ENCODE peak calls at places on chromosomes 12 and 14, in four cellular contexts. M is IMR-90, B is K562, P is GM12878. U is an unnamed sample.

GRCh38 chr14:89025581-89026236 is 201.3 kb downstream of the TTC8 start:
- DNase-seq in P (no peak), B (no peak), M (peak; percentile 38), U (no peak)

GRCh38 chr14:49975799-49976198 is 82.9 kb downstream of the ARF6 start:
- DNase-seq in P (no peak), M (no peak), B (no peak), U (no peak)

GRCh38 chr12:74906224-74906623 is 303.4 kb downstream of the KCNC2 start:
- DNase-seq in M (no peak), P (no peak), B (no peak), U (no peak)

GRCh38 chr12:51371295-51371953 is 19.8 kb downstream of the GALNT6 start:
- DNase-seq in M (peak; percentile 97), B (no peak), P (no peak), U (peak; percentile 96)

GRCh38 chr14:34043627-34044372 is 92.9 kb upstream of the EGLN3 start:
- DNase-seq in B (peak; percentile 89), P (peak; percentile 97), M (no peak), U (peak; percentile 27)

GRCh38 chr12:78470354-78471195 is 394.0 kb upstream of the SYT1 start:
- DNase-seq in B (peak; percentile 8), P (no peak), M (peak; percentile 60), U (peak; percentile 57)

GRCh38 chr14:103442288-103442687 is 57.1 kb downstream of the MARK3 start:
- DNase-seq in M (peak; percentile 78), B (no peak), P (no peak), U (no peak)

GRCh38 chr14:101711041-101711861 is 50.3 kb upstream of the PPP2R5C start:
- DNase-seq in P (no peak), B (peak; percentile 72), M (no peak), U (no peak)

GRCh38 chr14:101072531-101072930 is 169.0 kb upstream of the RTL1 start:
- DNase-seq in P (no peak), M (peak; percentile 30), B (no peak), U (no peak)

GRCh38 chr14:59913187-59913586 is 6.8 kb upstream of the LRRC9 start:
- DNase-seq in B (no peak), P (no peak), M (no peak), U (no peak)

GRCh38 chr14:49972199-49972671 is 79.4 kb downstream of the ARF6 start:
- DNase-seq in B (no peak), M (peak; percentile 74), P (no peak), U (peak; percentile 90)

GRCh38 chr12:85568395-85569103 is 267.7 kb downstream of the RASSF9 start:
- DNase-seq in P (no peak), M (no peak), B (no peak), U (no peak)

GRCh38 chr12:1807489-1807888 is 12.9 kb upstream of the LRTM2 start:
- DNase-seq in M (no peak), B (no peak), P (no peak), U (no peak)

GRCh38 chr12:122865268-122866231 is 30.3 kb downstream of the HIP1R start:
- DNase-seq in M (no peak), B (peak; percentile 48), P (no peak), U (peak; percentile 40)

GRCh38 chr12:386651-387050 is 2.5 kb downstream of the KDM5A start:
- DNase-seq in M (peak; percentile 75), B (no peak), P (no peak), U (peak; percentile 17)

GRCh38 chr12:49705479-49706267 is 1.5 kb downstream of the FMNL3 start:
- DNase-seq in B (peak; percentile 53), P (no peak), M (peak; percentile 84), U (peak; percentile 89)

GRCh38 chr12:43222796-43223195 is 329.2 kb downstream of the ADAMTS20 start:
- DNase-seq in B (no peak), M (no peak), P (no peak), U (no peak)

GRCh38 chr14:38042356-38042755 is 165.3 kb upstream of the SSTR1 start:
- DNase-seq in P (no peak), B (no peak), M (peak; percentile 75), U (peak; percentile 85)

GRCh38 chr12:88814789-88815188 is 234.5 kb upstream of the KITLG start:
- DNase-seq in P (no peak), M (no peak), B (no peak), U (no peak)

GRCh38 chr12:67681145-67681778 is 32.7 kb downstream of the DYRK2 start:
- DNase-seq in M (peak; percentile 97), P (no peak), B (no peak), U (peak; percentile 82)

GRCh38 chr14:101070540-101071492 is 167.3 kb upstream of the RTL1 start:
- DNase-seq in B (no peak), M (no peak), P (no peak), U (no peak)

GRCh38 chr14:86722612-86723253 is 1192.8 kb downstream of the FLRT2 start:
- DNase-seq in B (no peak), M (no peak), P (no peak), U (no peak)

GRCh38 chr14:30559638-30560071 is 697 bp downstream of the G2E3 start:
- DNase-seq in P (no peak), M (peak; percentile 42), B (peak; percentile 27), U (peak; percentile 53)

GRCh38 chr12:109710747-109711595 is 2.7 kb upstream of the FAM222A start:
- DNase-seq in P (no peak), B (no peak), M (peak; percentile 58), U (no peak)

GRCh38 chr12:115233891-115234543 is 550.0 kb upstream of the TBX3 start:
- DNase-seq in B (no peak), P (no peak), M (no peak), U (no peak)

GRCh38 chr14:34081576-34082136 is 130.8 kb upstream of the EGLN3 start:
- DNase-seq in M (peak; percentile 40), P (no peak), B (peak; percentile 27), U (peak; percentile 24)

GRCh38 chr14:105484069-105484996 is 2.4 kb upstream of the CRIP1 start:
- DNase-seq in M (no peak), B (no peak), P (no peak), U (peak; percentile 28)

GRCh38 chr14:63383776-63384367 is 65.1 kb upstream of the GPHB5 start:
- DNase-seq in P (peak; percentile 17), M (no peak), B (no peak), U (no peak)

GRCh38 chr12:91986084-91986483 is 159.6 kb downstream of the BTG1 start:
- DNase-seq in B (no peak), M (peak; percentile 31), P (no peak), U (peak; percentile 55)

GRCh38 chr12:122951979-122952892 is 14.0 kb downstream of the ABCB9 start:
- DNase-seq in B (peak; percentile 80), M (peak; percentile 67), P (no peak), U (peak; percentile 72)

GRCh38 chr12:78457951-78458350 is 406.6 kb upstream of the SYT1 start:
- DNase-seq in M (peak; percentile 72), B (no peak), P (peak; percentile 32), U (no peak)

GRCh38 chr12:4300870-4301269 is 20.1 kb upstream of the TIGAR start:
- DNase-seq in P (no peak), B (no peak), M (no peak), U (no peak)

GRCh38 chr12:9908350-9908749 is 23.8 kb downstream of the CLEC2A start:
- DNase-seq in B (no peak), P (no peak), M (no peak), U (no peak)

GRCh38 chr12:122830517-122831214 is 4.6 kb upstream of the HIP1R start:
- DNase-seq in B (peak; percentile 69), M (peak; percentile 81), P (no peak), U (no peak)

GRCh38 chr12:111827916-111828315 is 14.1 kb upstream of the MAPKAPK5 start:
- DNase-seq in M (no peak), B (no peak), P (no peak), U (no peak)

GRCh38 chr14:96851694-96852381 is 54.7 kb downstream of the VRK1 start:
- DNase-seq in M (no peak), P (no peak), B (no peak), U (no peak)

DNA sequence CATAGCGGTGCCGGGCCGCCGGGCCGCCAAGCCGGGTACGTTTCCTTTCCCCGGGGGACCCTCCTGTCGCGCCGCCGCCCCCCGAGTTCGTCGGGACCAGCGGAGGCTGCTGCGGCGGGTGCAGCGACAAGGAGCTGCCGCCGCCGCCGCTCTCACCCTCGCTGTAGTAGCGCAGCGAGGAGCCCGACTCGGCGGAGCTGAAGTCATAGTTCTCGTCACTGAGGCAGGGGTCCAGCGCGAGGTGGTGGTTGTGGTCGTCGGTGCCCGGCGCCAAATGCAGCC is 555 bp downstream of the DDHD1 start:
- DNase-seq in P (no peak), B (no peak), M (no peak), U (peak; percentile 63)
- TF ChIP-seq FOS in P (no peak), B (no peak), M (no peak), U (no peak)

GRCh38 chr12:107571492-107571891 is 114.1 kb upstream of the PWP1 start:
- DNase-seq in P (no peak), B (no peak), M (no peak), U (no peak)

GRCh38 chr12:107567871-107568619 is 117.6 kb upstream of the PWP1 start:
- DNase-seq in M (no peak), P (no peak), B (no peak), U (no peak)

GRCh38 chr12:107574691-107575090 is 110.9 kb upstream of the PWP1 start:
- DNase-seq in P (no peak), B (no peak), M (no peak), U (no peak)

GRCh38 chr12:107568718-107569117 is 116.9 kb upstream of the PWP1 start:
- DNase-seq in M (peak; percentile 65), P (no peak), B (no peak), U (no peak)

DNA sequence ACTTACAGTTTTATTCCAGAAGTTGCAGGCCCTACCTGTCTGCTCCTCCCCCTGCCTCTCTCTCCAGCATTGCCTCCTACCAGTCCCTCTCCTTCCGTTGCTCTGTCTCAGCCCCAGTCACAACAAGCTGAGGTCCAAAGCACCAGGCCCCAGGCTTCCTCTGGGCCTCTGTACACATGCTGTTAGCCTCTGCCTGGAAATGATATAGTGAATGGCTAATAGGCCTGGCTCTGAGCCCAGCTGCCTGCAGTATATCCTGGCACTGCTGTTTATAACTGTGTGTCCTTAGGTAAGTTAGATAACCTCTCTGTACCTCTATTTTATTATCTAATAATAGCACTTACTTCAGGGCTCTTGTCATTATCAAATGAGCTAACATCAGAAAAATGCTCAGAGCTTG is 114.9 kb upstream of the PWP1 start:
- DNase-seq in P (no peak), B (no peak), M (peak; percentile 67), U (peak; percentile 66)
- TF ChIP-seq FOS in P (no peak), B (no peak), M (no peak), U (no peak)

DNA sequence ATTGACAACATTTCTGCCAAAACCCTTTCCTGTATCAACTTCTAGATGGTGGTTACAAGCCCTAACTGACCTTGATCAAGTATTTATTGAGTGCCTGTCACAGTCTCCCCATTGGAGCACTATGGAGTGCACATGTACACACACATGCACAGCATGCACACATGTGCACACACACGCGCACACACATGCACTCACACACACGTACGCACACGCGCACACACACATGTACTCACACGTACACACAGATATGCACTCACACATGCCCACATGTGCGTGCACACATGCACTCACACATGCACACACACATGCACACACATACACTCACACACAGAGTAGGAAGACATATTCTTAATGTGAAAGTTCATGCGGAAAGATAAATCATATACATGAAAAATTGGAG is 43.7 kb downstream of the MYRFL start:
- DNase-seq in P (no peak), M (no peak), B (no peak), U (no peak)
- TF ChIP-seq FOS in P (no peak), M (no peak), B (no peak), U (no peak)

DNA sequence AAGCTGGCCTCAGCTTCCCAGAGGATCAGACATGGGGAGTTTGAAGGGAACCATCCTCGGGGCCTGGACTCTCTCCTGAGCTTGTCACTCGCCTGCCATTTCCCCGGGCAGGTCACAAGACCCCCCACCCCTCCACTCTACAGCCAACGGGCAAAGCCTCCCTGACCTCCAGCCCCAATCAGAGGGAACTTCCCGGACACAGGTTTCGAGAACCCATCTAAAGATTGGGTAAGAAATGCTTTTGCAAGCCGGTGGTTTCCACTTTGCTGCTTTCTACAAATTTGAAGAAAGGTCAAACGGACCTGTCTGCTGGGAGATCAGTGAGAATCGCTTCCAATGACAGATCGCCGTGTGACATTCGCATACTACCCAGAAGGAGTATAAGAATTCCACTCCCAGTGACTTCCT is 89.6 kb downstream of the SCARB1 start:
- DNase-seq in P (no peak), M (no peak), B (no peak), U (no peak)
- TF ChIP-seq FOS in P (no peak), M (no peak), B (no peak), U (no peak)